ENCODE peak calls at places on chromosomes 4 and X, in five cellular contexts. One of them, this sample, is unnamed.
A peak's percentile ranks its signal among the peaks of the same experiment; 100 is the strongest.

GRCh38 chr4:87042986-87043820 is 108.4 kb downstream of the AFF1 start:
- DNase-seq in RKO: no peak
- DNase-seq in activated CD8-positive, alpha-beta memory T cell treated with anti-CD3 and anti-CD28 coated beads for 48 hours: no peak
- DNase-seq in choroid plexus epithelial cell: no peak
- DNase-seq in AG08396: no peak
- DNase-seq in this sample: no peak

GRCh38 chr4:168514249-168514852 is 17.5 kb downstream of the PALLD start:
- DNase-seq in activated CD8-positive, alpha-beta memory T cell treated with anti-CD3 and anti-CD28 coated beads for 48 hours: no peak
- DNase-seq in RKO: peak; percentile 55
- DNase-seq in choroid plexus epithelial cell: peak; percentile 65
- DNase-seq in AG08396: no peak
- DNase-seq in this sample: no peak

GRCh38 chr4:59248313-59248712 is 1951.8 kb upstream of the ADGRL3 start:
- DNase-seq in activated CD8-positive, alpha-beta memory T cell treated with anti-CD3 and anti-CD28 coated beads for 48 hours: no peak
- DNase-seq in AG08396: no peak
- DNase-seq in choroid plexus epithelial cell: no peak
- DNase-seq in RKO: no peak
- DNase-seq in this sample: no peak

GRCh38 chr4:187724526-187724925 is 271.0 kb upstream of the ZFP42 start:
- DNase-seq in choroid plexus epithelial cell: no peak
- DNase-seq in RKO: no peak
- DNase-seq in activated CD8-positive, alpha-beta memory T cell treated with anti-CD3 and anti-CD28 coated beads for 48 hours: no peak
- DNase-seq in AG08396: no peak
- DNase-seq in this sample: no peak

GRCh38 chrX:118975831-118976598 is 1.6 kb downstream of the LONRF3 start:
- DNase-seq in choroid plexus epithelial cell: peak; percentile 13
- DNase-seq in RKO: peak; percentile 83
- DNase-seq in AG08396: peak; percentile 46
- DNase-seq in activated CD8-positive, alpha-beta memory T cell treated with anti-CD3 and anti-CD28 coated beads for 48 hours: peak; percentile 10
- DNase-seq in this sample: no peak

GRCh38 chr4:148539387-148539786 is 97.2 kb upstream of the NR3C2 start:
- DNase-seq in choroid plexus epithelial cell: no peak
- DNase-seq in activated CD8-positive, alpha-beta memory T cell treated with anti-CD3 and anti-CD28 coated beads for 48 hours: no peak
- DNase-seq in RKO: no peak
- DNase-seq in AG08396: no peak
- DNase-seq in this sample: no peak

GRCh38 chr4:30616943-30617646 is 103.1 kb upstream of the PCDH7 start:
- DNase-seq in RKO: no peak
- DNase-seq in AG08396: no peak
- DNase-seq in activated CD8-positive, alpha-beta memory T cell treated with anti-CD3 and anti-CD28 coated beads for 48 hours: no peak
- DNase-seq in choroid plexus epithelial cell: peak; percentile 14
- DNase-seq in this sample: no peak

GRCh38 chrX:69073241-69073640 is 92.0 kb downstream of the PJA1 start:
- DNase-seq in AG08396: no peak
- DNase-seq in RKO: no peak
- DNase-seq in activated CD8-positive, alpha-beta memory T cell treated with anti-CD3 and anti-CD28 coated beads for 48 hours: no peak
- DNase-seq in choroid plexus epithelial cell: no peak
- DNase-seq in this sample: no peak

GRCh38 chr4:2448589-2448988 is 20.3 kb upstream of the RNF4 start:
- DNase-seq in choroid plexus epithelial cell: no peak
- DNase-seq in RKO: no peak
- DNase-seq in activated CD8-positive, alpha-beta memory T cell treated with anti-CD3 and anti-CD28 coated beads for 48 hours: no peak
- DNase-seq in AG08396: no peak
- DNase-seq in this sample: no peak

GRCh38 chrX:106726485-106727437 is at the start of gene RNF128:
- DNase-seq in choroid plexus epithelial cell: peak; percentile 19
- DNase-seq in RKO: no peak
- DNase-seq in AG08396: peak; percentile 65
- DNase-seq in activated CD8-positive, alpha-beta memory T cell treated with anti-CD3 and anti-CD28 coated beads for 48 hours: no peak
- DNase-seq in this sample: no peak

GRCh38 chr4:76622717-76623116 is 187.7 kb downstream of the SHROOM3 start:
- DNase-seq in RKO: no peak
- DNase-seq in AG08396: no peak
- DNase-seq in choroid plexus epithelial cell: no peak
- DNase-seq in activated CD8-positive, alpha-beta memory T cell treated with anti-CD3 and anti-CD28 coated beads for 48 hours: no peak
- DNase-seq in this sample: no peak

GRCh38 chr4:142534994-142535393 is 311.1 kb downstream of the INPP4B start:
- DNase-seq in choroid plexus epithelial cell: no peak
- DNase-seq in AG08396: peak; percentile 5
- DNase-seq in activated CD8-positive, alpha-beta memory T cell treated with anti-CD3 and anti-CD28 coated beads for 48 hours: no peak
- DNase-seq in RKO: no peak
- DNase-seq in this sample: no peak

GRCh38 chr4:101921370-101921769 is 130.8 kb downstream of the BANK1 start:
- DNase-seq in RKO: no peak
- DNase-seq in AG08396: no peak
- DNase-seq in choroid plexus epithelial cell: no peak
- DNase-seq in activated CD8-positive, alpha-beta memory T cell treated with anti-CD3 and anti-CD28 coated beads for 48 hours: no peak
- DNase-seq in this sample: no peak

GRCh38 chr4:74618659-74619058 is 173.7 kb downstream of the AREG start:
- DNase-seq in RKO: no peak
- DNase-seq in activated CD8-positive, alpha-beta memory T cell treated with anti-CD3 and anti-CD28 coated beads for 48 hours: no peak
- DNase-seq in AG08396: no peak
- DNase-seq in choroid plexus epithelial cell: peak; percentile 61
- DNase-seq in this sample: no peak

GRCh38 chr4:187370918-187371317 is 624.7 kb upstream of the ZFP42 start:
- DNase-seq in AG08396: no peak
- DNase-seq in RKO: no peak
- DNase-seq in choroid plexus epithelial cell: no peak
- DNase-seq in activated CD8-positive, alpha-beta memory T cell treated with anti-CD3 and anti-CD28 coated beads for 48 hours: no peak
- DNase-seq in this sample: no peak

GRCh38 chr4:147312376-147313046 is 168.4 kb upstream of the EDNRA start:
- DNase-seq in activated CD8-positive, alpha-beta memory T cell treated with anti-CD3 and anti-CD28 coated beads for 48 hours: no peak
- DNase-seq in choroid plexus epithelial cell: peak; percentile 75
- DNase-seq in AG08396: peak; percentile 15
- DNase-seq in RKO: no peak
- DNase-seq in this sample: no peak

GRCh38 chr4:113169368-113169767 is 119.9 kb downstream of the ANK2 start:
- DNase-seq in RKO: no peak
- DNase-seq in AG08396: no peak
- DNase-seq in choroid plexus epithelial cell: peak; percentile 6
- DNase-seq in activated CD8-positive, alpha-beta memory T cell treated with anti-CD3 and anti-CD28 coated beads for 48 hours: no peak
- DNase-seq in this sample: no peak

GRCh38 chr4:16217300-16218051 is 8.8 kb downstream of the TAPT1 start:
- DNase-seq in AG08396: no peak
- DNase-seq in choroid plexus epithelial cell: no peak
- DNase-seq in RKO: no peak
- DNase-seq in activated CD8-positive, alpha-beta memory T cell treated with anti-CD3 and anti-CD28 coated beads for 48 hours: no peak
- DNase-seq in this sample: no peak

GRCh38 chrX:39802354-39802753 is 295.4 kb downstream of the BCOR start:
- DNase-seq in AG08396: no peak
- DNase-seq in RKO: no peak
- DNase-seq in activated CD8-positive, alpha-beta memory T cell treated with anti-CD3 and anti-CD28 coated beads for 48 hours: no peak
- DNase-seq in choroid plexus epithelial cell: peak; percentile 59
- DNase-seq in this sample: no peak

GRCh38 chrX:102516314-102516936 is at the start of gene TMSB15A:
- DNase-seq in choroid plexus epithelial cell: peak; percentile 40
- DNase-seq in AG08396: peak; percentile 83
- DNase-seq in RKO: no peak
- DNase-seq in activated CD8-positive, alpha-beta memory T cell treated with anti-CD3 and anti-CD28 coated beads for 48 hours: no peak
- DNase-seq in this sample: no peak

GRCh38 chrX:131633285-131633917 is 89.5 kb downstream of the OR13H1 start:
- DNase-seq in RKO: peak; percentile 75
- DNase-seq in activated CD8-positive, alpha-beta memory T cell treated with anti-CD3 and anti-CD28 coated beads for 48 hours: peak; percentile 1
- DNase-seq in choroid plexus epithelial cell: peak; percentile 56
- DNase-seq in AG08396: peak; percentile 60
- DNase-seq in this sample: peak; percentile 88

GRCh38 chr4:24910504-24910903 is 2.3 kb downstream of the CCDC149 start:
- DNase-seq in AG08396: peak; percentile 45
- DNase-seq in choroid plexus epithelial cell: peak; percentile 62
- DNase-seq in RKO: peak; percentile 35
- DNase-seq in activated CD8-positive, alpha-beta memory T cell treated with anti-CD3 and anti-CD28 coated beads for 48 hours: no peak
- DNase-seq in this sample: no peak

GRCh38 chr4:38166082-38166481 is 205.9 kb downstream of the PTTG2 start:
- DNase-seq in choroid plexus epithelial cell: no peak
- DNase-seq in activated CD8-positive, alpha-beta memory T cell treated with anti-CD3 and anti-CD28 coated beads for 48 hours: no peak
- DNase-seq in RKO: no peak
- DNase-seq in AG08396: no peak
- DNase-seq in this sample: no peak

GRCh38 chr4:162461952-162462351 is 298.2 kb upstream of the FSTL5 start:
- DNase-seq in AG08396: no peak
- DNase-seq in RKO: peak; percentile 42
- DNase-seq in activated CD8-positive, alpha-beta memory T cell treated with anti-CD3 and anti-CD28 coated beads for 48 hours: no peak
- DNase-seq in choroid plexus epithelial cell: peak; percentile 37
- DNase-seq in this sample: no peak

GRCh38 chr4:75715105-75715799 is 9.1 kb upstream of the USO1 start:
- DNase-seq in activated CD8-positive, alpha-beta memory T cell treated with anti-CD3 and anti-CD28 coated beads for 48 hours: no peak
- DNase-seq in choroid plexus epithelial cell: peak; percentile 58
- DNase-seq in AG08396: peak; percentile 28
- DNase-seq in RKO: no peak
- DNase-seq in this sample: peak; percentile 25

GRCh38 chr4:123921339-123921738 is 524.7 kb downstream of the SPRY1 start:
- DNase-seq in RKO: no peak
- DNase-seq in AG08396: no peak
- DNase-seq in choroid plexus epithelial cell: no peak
- DNase-seq in activated CD8-positive, alpha-beta memory T cell treated with anti-CD3 and anti-CD28 coated beads for 48 hours: no peak
- DNase-seq in this sample: no peak

GRCh38 chr4:7067147-7067522 is 729 bp downstream of the GRPEL1 start:
- DNase-seq in AG08396: peak; percentile 46
- DNase-seq in choroid plexus epithelial cell: no peak
- DNase-seq in RKO: peak; percentile 54
- DNase-seq in activated CD8-positive, alpha-beta memory T cell treated with anti-CD3 and anti-CD28 coated beads for 48 hours: no peak
- DNase-seq in this sample: no peak

GRCh38 chrX:31212856-31213748 is 141.3 kb upstream of the FTHL17 start:
- DNase-seq in RKO: no peak
- DNase-seq in AG08396: no peak
- DNase-seq in activated CD8-positive, alpha-beta memory T cell treated with anti-CD3 and anti-CD28 coated beads for 48 hours: no peak
- DNase-seq in choroid plexus epithelial cell: no peak
- DNase-seq in this sample: no peak

GRCh38 chrX:101079736-101080135 is 1.1 kb downstream of the TMEM35A start:
- DNase-seq in AG08396: no peak
- DNase-seq in activated CD8-positive, alpha-beta memory T cell treated with anti-CD3 and anti-CD28 coated beads for 48 hours: no peak
- DNase-seq in RKO: no peak
- DNase-seq in choroid plexus epithelial cell: no peak
- DNase-seq in this sample: no peak

GRCh38 chr4:32929738-32930688 is 2209.8 kb downstream of the PCDH7 start:
- DNase-seq in choroid plexus epithelial cell: peak; percentile 2
- DNase-seq in RKO: no peak
- DNase-seq in AG08396: no peak
- DNase-seq in activated CD8-positive, alpha-beta memory T cell treated with anti-CD3 and anti-CD28 coated beads for 48 hours: no peak
- DNase-seq in this sample: no peak

GRCh38 chr4:8414377-8414776 is 26.1 kb downstream of the ACOX3 start:
- DNase-seq in RKO: no peak
- DNase-seq in activated CD8-positive, alpha-beta memory T cell treated with anti-CD3 and anti-CD28 coated beads for 48 hours: no peak
- DNase-seq in AG08396: no peak
- DNase-seq in choroid plexus epithelial cell: no peak
- DNase-seq in this sample: no peak

GRCh38 chr4:20203508-20203907 is 48.2 kb upstream of the SLIT2 start:
- DNase-seq in RKO: no peak
- DNase-seq in AG08396: peak; percentile 26
- DNase-seq in activated CD8-positive, alpha-beta memory T cell treated with anti-CD3 and anti-CD28 coated beads for 48 hours: no peak
- DNase-seq in choroid plexus epithelial cell: peak; percentile 83
- DNase-seq in this sample: no peak

GRCh38 chrX:47958943-47959342 is 44.8 kb downstream of the ZNF182 start:
- DNase-seq in choroid plexus epithelial cell: peak; percentile 44
- DNase-seq in RKO: peak; percentile 35
- DNase-seq in activated CD8-positive, alpha-beta memory T cell treated with anti-CD3 and anti-CD28 coated beads for 48 hours: no peak
- DNase-seq in AG08396: peak; percentile 8
- DNase-seq in this sample: no peak

GRCh38 chrX:24491741-24492140 is 26.7 kb downstream of the PDK3 start:
- DNase-seq in choroid plexus epithelial cell: no peak
- DNase-seq in RKO: no peak
- DNase-seq in activated CD8-positive, alpha-beta memory T cell treated with anti-CD3 and anti-CD28 coated beads for 48 hours: no peak
- DNase-seq in AG08396: no peak
- DNase-seq in this sample: no peak

GRCh38 chr4:81198151-81198550 is 16.9 kb downstream of the PRKG2 start:
- DNase-seq in RKO: no peak
- DNase-seq in activated CD8-positive, alpha-beta memory T cell treated with anti-CD3 and anti-CD28 coated beads for 48 hours: no peak
- DNase-seq in choroid plexus epithelial cell: no peak
- DNase-seq in AG08396: no peak
- DNase-seq in this sample: no peak

GRCh38 chrX:63503541-63503940 is 152.4 kb upstream of the SPIN4 start:
- DNase-seq in activated CD8-positive, alpha-beta memory T cell treated with anti-CD3 and anti-CD28 coated beads for 48 hours: no peak
- DNase-seq in AG08396: peak; percentile 10
- DNase-seq in RKO: no peak
- DNase-seq in choroid plexus epithelial cell: peak; percentile 59
- DNase-seq in this sample: no peak

This sample was measured in osteocyte.